ENCODE peak calls at places on chromosomes 7 and 10, in five cellular contexts. One of them, this sample, is unnamed.

GRCh38 chr10:132204781-132205473 is 18.2 kb downstream of the DPYSL4 start:
- DNase-seq in HCT116: no peak
- DNase-seq in body of pancreas: no peak
- DNase-seq in A549: no peak
- DNase-seq in upper lobe of left lung: no peak
- DNase-seq in this sample: no peak

GRCh38 chr7:44387427-44387826 is 62.0 kb upstream of the CAMK2B start:
- DNase-seq in HCT116: no peak
- DNase-seq in body of pancreas: no peak
- DNase-seq in A549: no peak
- DNase-seq in upper lobe of left lung: no peak
- DNase-seq in this sample: no peak

GRCh38 chr10:80371462-80371861 is 14.9 kb downstream of the DYDC2 start:
- DNase-seq in HCT116: no peak
- DNase-seq in body of pancreas: no peak
- DNase-seq in A549: no peak
- DNase-seq in upper lobe of left lung: no peak
- DNase-seq in this sample: no peak

GRCh38 chr10:72889391-72889831 is 4.1 kb upstream of the OIT3 start:
- DNase-seq in HCT116: no peak
- DNase-seq in body of pancreas: no peak
- DNase-seq in A549: no peak
- DNase-seq in upper lobe of left lung: no peak
- DNase-seq in this sample: no peak

GRCh38 chr7:158377800-158378623 is 209.6 kb downstream of the PTPRN2 start:
- DNase-seq in HCT116: no peak
- DNase-seq in body of pancreas: peak
- DNase-seq in A549: no peak
- DNase-seq in upper lobe of left lung: no peak
- DNase-seq in this sample: no peak

GRCh38 chr10:104323721-104324686 is 14.3 kb downstream of the ITPRIP start:
- DNase-seq in HCT116: no peak
- DNase-seq in body of pancreas: no peak
- DNase-seq in A549: no peak
- DNase-seq in upper lobe of left lung: peak
- DNase-seq in this sample: peak

GRCh38 chr7:43849069-43849468 is 20.2 kb downstream of the MRPS24 start:
- DNase-seq in HCT116: no peak
- DNase-seq in body of pancreas: no peak
- DNase-seq in A549: no peak
- DNase-seq in upper lobe of left lung: no peak
- DNase-seq in this sample: no peak

GRCh38 chr10:13961853-13962252 is 368.9 kb downstream of the FRMD4A start:
- DNase-seq in HCT116: no peak
- DNase-seq in body of pancreas: no peak
- DNase-seq in A549: no peak
- DNase-seq in upper lobe of left lung: no peak
- DNase-seq in this sample: no peak

GRCh38 chr10:113493943-113494342 is 58.9 kb upstream of the HABP2 start:
- DNase-seq in HCT116: no peak
- DNase-seq in body of pancreas: no peak
- DNase-seq in A549: no peak
- DNase-seq in upper lobe of left lung: no peak
- DNase-seq in this sample: no peak

GRCh38 chr10:500876-501275 is 188.6 kb downstream of the DIP2C start:
- DNase-seq in HCT116: no peak
- DNase-seq in body of pancreas: no peak
- DNase-seq in A549: no peak
- DNase-seq in upper lobe of left lung: peak
- DNase-seq in this sample: no peak

GRCh38 chr10:604716-605631 is 84.5 kb downstream of the DIP2C start:
- DNase-seq in HCT116: no peak
- DNase-seq in body of pancreas: no peak
- DNase-seq in A549: no peak
- DNase-seq in upper lobe of left lung: no peak
- DNase-seq in this sample: no peak

GRCh38 chr7:27684491-27684890 is 21.8 kb upstream of the HIBADH start:
- DNase-seq in HCT116: no peak
- DNase-seq in body of pancreas: no peak
- DNase-seq in A549: no peak
- DNase-seq in upper lobe of left lung: no peak
- DNase-seq in this sample: no peak

GRCh38 chr10:44316187-44316921 is 68.5 kb downstream of the CXCL12 start:
- DNase-seq in HCT116: peak
- DNase-seq in body of pancreas: peak
- DNase-seq in A549: no peak
- DNase-seq in upper lobe of left lung: no peak
- DNase-seq in this sample: no peak

GRCh38 chr7:123351506-123352225 is 151.9 kb upstream of the SLC13A1 start:
- DNase-seq in HCT116: no peak
- DNase-seq in body of pancreas: no peak
- DNase-seq in A549: no peak
- DNase-seq in upper lobe of left lung: no peak
- DNase-seq in this sample: no peak

GRCh38 chr10:29618341-29619171 is 16.2 kb downstream of the SVIL start:
- DNase-seq in HCT116: no peak
- DNase-seq in body of pancreas: peak
- DNase-seq in A549: no peak
- DNase-seq in upper lobe of left lung: peak
- DNase-seq in this sample: peak

GRCh38 chr7:84021292-84021898 is 173.2 kb downstream of the SEMA3A start:
- DNase-seq in HCT116: no peak
- DNase-seq in body of pancreas: no peak
- DNase-seq in A549: no peak
- DNase-seq in upper lobe of left lung: no peak
- DNase-seq in this sample: no peak

GRCh38 chr7:35430547-35431153 is 176.8 kb upstream of the TBX20 start:
- DNase-seq in HCT116: peak
- DNase-seq in body of pancreas: no peak
- DNase-seq in A549: no peak
- DNase-seq in upper lobe of left lung: no peak
- DNase-seq in this sample: no peak

GRCh38 chr10:81021428-81022129 is 483.9 kb downstream of the SH2D4B start:
- DNase-seq in HCT116: no peak
- DNase-seq in body of pancreas: peak
- DNase-seq in A549: no peak
- DNase-seq in upper lobe of left lung: no peak
- DNase-seq in this sample: no peak

GRCh38 chr7:121442845-121443244 is 46.7 kb upstream of the FAM3C start:
- DNase-seq in HCT116: peak
- DNase-seq in body of pancreas: no peak
- DNase-seq in A549: no peak
- DNase-seq in upper lobe of left lung: no peak
- DNase-seq in this sample: no peak

GRCh38 chr7:195830-196128 is 3.4 kb downstream of the FAM20C start:
- DNase-seq in HCT116: no peak
- DNase-seq in body of pancreas: no peak
- DNase-seq in A549: no peak
- DNase-seq in upper lobe of left lung: no peak
- DNase-seq in this sample: no peak

GRCh38 chr7:94580601-94581000 is 71.0 kb downstream of the CASD1 start:
- DNase-seq in HCT116: no peak
- DNase-seq in body of pancreas: no peak
- DNase-seq in A549: peak
- DNase-seq in upper lobe of left lung: peak
- DNase-seq in this sample: no peak

GRCh38 chr7:155491812-155492211 is 33.9 kb downstream of the EN2 start:
- DNase-seq in HCT116: no peak
- DNase-seq in body of pancreas: no peak
- DNase-seq in A549: no peak
- DNase-seq in upper lobe of left lung: no peak
- DNase-seq in this sample: no peak

GRCh38 chr7:27779873-27780272 is 39.9 kb downstream of the TAX1BP1 start:
- DNase-seq in HCT116: no peak
- DNase-seq in body of pancreas: no peak
- DNase-seq in A549: no peak
- DNase-seq in upper lobe of left lung: no peak
- DNase-seq in this sample: no peak

GRCh38 chr7:2100278-2101205 is 132.2 kb downstream of the MAD1L1 start:
- DNase-seq in HCT116: no peak
- DNase-seq in body of pancreas: no peak
- DNase-seq in A549: no peak
- DNase-seq in upper lobe of left lung: no peak
- DNase-seq in this sample: no peak
- TF ChIP-seq CTCF in HCT116: no peak
- TF ChIP-seq CTCF in body of pancreas: no peak
- TF ChIP-seq CTCF in A549: no peak
- TF ChIP-seq CTCF in upper lobe of left lung: no peak
- TF ChIP-seq CTCF in this sample: no peak

GRCh38 chr10:97422921-97423420 is 3.0 kb upstream of the PGAM1 start:
- DNase-seq in HCT116: no peak
- DNase-seq in body of pancreas: no peak
- DNase-seq in A549: no peak
- DNase-seq in upper lobe of left lung: no peak
- DNase-seq in this sample: no peak

GRCh38 chr10:97426776-97427570 is 982 bp downstream of the PGAM1 start:
- DNase-seq in HCT116: no peak
- DNase-seq in body of pancreas: peak
- DNase-seq in A549: no peak
- DNase-seq in upper lobe of left lung: no peak
- DNase-seq in this sample: no peak

GRCh38 chr10:97427571-97428179 is 1.7 kb downstream of the PGAM1 start:
- DNase-seq in HCT116: no peak
- DNase-seq in body of pancreas: peak
- DNase-seq in A549: no peak
- DNase-seq in upper lobe of left lung: peak
- DNase-seq in this sample: peak

GRCh38 chr10:97428572-97428981 is 2.6 kb downstream of the PGAM1 start:
- DNase-seq in HCT116: no peak
- DNase-seq in body of pancreas: no peak
- DNase-seq in A549: no peak
- DNase-seq in upper lobe of left lung: no peak
- DNase-seq in this sample: no peak

GRCh38 chr10:97425964-97426775 is at the start of gene PGAM1:
- DNase-seq in HCT116: peak
- DNase-seq in body of pancreas: peak
- DNase-seq in A549: peak
- DNase-seq in upper lobe of left lung: peak
- DNase-seq in this sample: peak
- TF ChIP-seq POLR2A in HCT116: peak
- TF ChIP-seq POLR2A in body of pancreas: peak
- TF ChIP-seq POLR2A in A549: peak
- TF ChIP-seq POLR2A in upper lobe of left lung: peak
- TF ChIP-seq POLR2A in this sample: peak

GRCh38 chr10:70479161-70479531 is 579 bp downstream of the PALD1 start:
- DNase-seq in HCT116: no peak
- DNase-seq in body of pancreas: no peak
- DNase-seq in A549: peak
- DNase-seq in upper lobe of left lung: no peak
- DNase-seq in this sample: no peak
- TF ChIP-seq CTCF in HCT116: peak
- TF ChIP-seq CTCF in body of pancreas: no peak
- TF ChIP-seq CTCF in A549: no peak
- TF ChIP-seq CTCF in upper lobe of left lung: no peak
- TF ChIP-seq CTCF in this sample: no peak

DNA sequence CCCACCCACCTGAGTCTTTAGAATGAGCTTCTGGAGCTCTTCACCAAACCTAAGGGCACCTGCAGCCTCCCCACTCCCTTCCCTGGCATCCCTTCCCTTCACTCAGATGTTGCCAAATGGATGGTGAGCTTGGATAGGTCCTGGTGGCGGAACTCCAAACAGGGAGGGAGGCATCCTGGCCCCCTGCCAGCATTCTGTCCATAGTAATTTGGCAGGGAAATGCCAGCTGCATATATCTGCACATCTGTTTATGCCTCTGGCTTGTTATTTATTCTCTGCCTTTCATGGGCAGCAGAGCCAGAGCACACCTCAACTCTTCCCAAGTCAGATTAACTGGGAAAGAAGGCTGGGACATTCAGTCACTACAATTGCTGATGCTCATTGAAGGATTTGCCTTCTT is 18.1 kb downstream of the KAZALD1 start:
- DNase-seq in HCT116: no peak
- DNase-seq in body of pancreas: no peak
- DNase-seq in A549: no peak
- DNase-seq in upper lobe of left lung: no peak
- DNase-seq in this sample: no peak
- TF ChIP-seq POLR2A in HCT116: no peak
- TF ChIP-seq POLR2A in body of pancreas: no peak
- TF ChIP-seq POLR2A in A549: no peak
- TF ChIP-seq POLR2A in upper lobe of left lung: no peak
- TF ChIP-seq POLR2A in this sample: no peak